ENCODE peak calls at places on chromosomes 12 and 14, in eight cellular contexts. V is HS-27A; Q is NCI-H226; E is islet precursor cell; B is HFF-Myc; W is EL; P is activated CD8-positive, alpha-beta memory T cell treated with anti-CD3 and anti-CD28 coated beads for 4 hours; K is MV-4-11. U is an unnamed sample.

GRCh38 chr14:82710257-82710841 is 1176.7 kb upstream of the SEL1L start:
- DNase-seq in V (peak; percentile 50), W (peak; percentile 30), E (peak; percentile 82), B (peak; percentile 10), K (peak; percentile 18), P (no peak), Q (peak; percentile 11), U (peak; percentile 76)

GRCh38 chr12:66061557-66062279 is 68.8 kb downstream of the LLPH start:
- DNase-seq in V (no peak), B (no peak), W (no peak), K (no peak), P (no peak), E (no peak), Q (no peak), U (peak; percentile 85)

GRCh38 chr12:16323638-16324037 is 23.8 kb upstream of the MGST1 start:
- DNase-seq in E (no peak), Q (no peak), P (no peak), B (no peak), W (no peak), K (no peak), V (no peak), U (no peak)

GRCh38 chr14:82341386-82341785 is 807.7 kb upstream of the SEL1L start:
- DNase-seq in W (no peak), P (no peak), K (no peak), Q (no peak), E (no peak), B (no peak), V (no peak), U (no peak)

GRCh38 chr14:97713023-97713422 is 915.8 kb downstream of the VRK1 start:
- DNase-seq in P (no peak), Q (no peak), W (no peak), V (no peak), B (no peak), E (peak; percentile 65), K (no peak), U (no peak)

GRCh38 chr12:78119351-78119918 is 288.7 kb downstream of the NAV3 start:
- DNase-seq in W (no peak), P (no peak), Q (no peak), K (no peak), V (no peak), E (no peak), B (no peak), U (no peak)

GRCh38 chr14:76844223-76844622 is 18.0 kb downstream of the LRRC74A start:
- DNase-seq in P (no peak), K (peak; percentile 78), W (peak; percentile 36), E (peak; percentile 69), B (peak; percentile 14), V (no peak), Q (peak; percentile 67), U (peak; percentile 77)

GRCh38 chr14:95290769-95291440 is 28.8 kb downstream of the CLMN start:
- DNase-seq in P (no peak), V (no peak), K (no peak), Q (no peak), E (peak; percentile 54), W (no peak), B (no peak), U (peak; percentile 38)

GRCh38 chr12:131894981-131895639 is 688 bp downstream of the ULK1 start:
- DNase-seq in P (no peak), K (no peak), W (no peak), B (no peak), V (no peak), E (peak; percentile 67), Q (no peak), U (no peak)

GRCh38 chr12:29320295-29321090 is 60.5 kb downstream of the ERGIC2 start:
- DNase-seq in W (peak; percentile 85), B (peak; percentile 7), K (no peak), E (no peak), P (no peak), V (peak; percentile 84), Q (peak; percentile 92), U (no peak)

GRCh38 chr14:34646570-34647255 is 16.8 kb upstream of the SNX6 start:
- DNase-seq in P (no peak), B (no peak), K (no peak), E (no peak), Q (no peak), V (no peak), W (no peak), U (no peak)

GRCh38 chr14:60087664-60088063 is 4.1 kb upstream of the PCNX4 start:
- DNase-seq in V (no peak), W (no peak), B (no peak), P (no peak), K (no peak), Q (no peak), E (no peak), U (peak; percentile 24)

GRCh38 chr12:103827800-103828440 is 13.1 kb downstream of the NT5DC3 start:
- DNase-seq in P (no peak), V (no peak), W (no peak), B (no peak), E (no peak), K (peak; percentile 76), Q (no peak), U (no peak)

GRCh38 chr14:90846511-90846910 is 30.3 kb upstream of the TTC7B start:
- DNase-seq in P (no peak), B (no peak), Q (peak; percentile 17), W (peak; percentile 71), V (peak; percentile 14), E (no peak), K (peak; percentile 26), U (no peak)

GRCh38 chr14:61640834-61641170 is 54.5 kb upstream of the HIF1A start:
- DNase-seq in P (no peak), W (no peak), Q (no peak), B (no peak), K (no peak), E (no peak), V (no peak), U (no peak)

GRCh38 chr12:82040987-82041743 is 282.0 kb upstream of the PPFIA2 start:
- DNase-seq in E (no peak), V (no peak), Q (no peak), W (no peak), P (no peak), B (no peak), K (peak; percentile 82), U (no peak)

GRCh38 chr14:38751459-38751858 is 351.6 kb downstream of the SEC23A start:
- DNase-seq in V (no peak), K (no peak), P (no peak), E (no peak), W (no peak), B (no peak), Q (no peak), U (no peak)

U was measured in mesendoderm.